ENCODE peak calls at places on chromosomes 13 and 19, in five cellular contexts. Q is NB4; L is left cardiac atrium; Z is fibroblast of pulmonary artery; X is stimulated activated CD8-positive, alpha-beta memory T cell treated with anti-CD3 and anti-CD28 coated beads, Interleukin-15, amount 100 ng/mL, for 24 hours. C is an unnamed sample.
A peak's percentile ranks its signal among the peaks of the same experiment; 100 is the strongest.

GRCh38 chr19:30049844-30050667 is 108.0 kb downstream of the URI1 start:
- DNase-seq in X (no peak), Z (no peak), L (no peak), Q (no peak), C (peak; percentile 49)

GRCh38 chr19:16608290-16608704 is 19.7 kb downstream of the MED26 start:
- DNase-seq in Z (peak; percentile 90), X (no peak), Q (peak; percentile 38), L (no peak), C (peak; percentile 96)

GRCh38 chr19:15437355-15438123 is 12.2 kb downstream of the WIZ start:
- DNase-seq in L (no peak), X (no peak), Q (no peak), Z (peak; percentile 33), C (peak; percentile 37)

GRCh38 chr13:102555914-102556553 is 40.8 kb upstream of the TPP2 start:
- DNase-seq in Q (peak; percentile 59), L (no peak), Z (peak; percentile 45), X (no peak), C (peak; percentile 31)

GRCh38 chr19:11921852-11922495 is 2.9 kb upstream of the ZNF700 start:
- DNase-seq in X (no peak), Q (no peak), L (no peak), Z (peak; percentile 29), C (no peak)

GRCh38 chr19:16611121-16611520 is 16.9 kb downstream of the MED26 start:
- DNase-seq in X (no peak), Q (no peak), L (no peak), Z (no peak), C (no peak)

GRCh38 chr19:11422163-11423068 is 3.3 kb upstream of the RGL3 start:
- DNase-seq in Q (peak; percentile 66), X (peak; percentile 39), L (peak; percentile 86), Z (peak; percentile 61), C (peak; percentile 78)

GRCh38 chr13:85693889-85694511 is 105.2 kb downstream of the SLITRK6 start:
- DNase-seq in Z (no peak), Q (peak; percentile 4), X (no peak), L (no peak), C (peak; percentile 67)

GRCh38 chr19:45467115-45467455 is 711 bp upstream of the FOSB start:
- DNase-seq in Z (no peak), X (no peak), Q (no peak), L (no peak), C (peak; percentile 60)

GRCh38 chr19:35045667-35046300 is 4.3 kb downstream of the HPN start:
- DNase-seq in Q (peak; percentile 62), X (no peak), Z (peak; percentile 32), L (no peak), C (peak; percentile 41)

GRCh38 chr13:113387396-113387795 is 23.5 kb upstream of the GRTP1 start:
- DNase-seq in Z (no peak), Q (no peak), X (no peak), L (no peak), C (no peak)

GRCh38 chr13:44908266-44908665 is 81.0 kb downstream of the NUFIP1 start:
- DNase-seq in X (no peak), Q (no peak), Z (no peak), L (no peak), C (no peak)

GRCh38 chr13:51025245-51025872 is 85.7 kb downstream of the C13orf42 start:
- DNase-seq in L (no peak), Z (no peak), Q (no peak), X (no peak), C (no peak)

GRCh38 chr13:97434417-97435296 is 688 bp downstream of the RAP2A start:
- DNase-seq in Z (peak; percentile 28), X (peak; percentile 13), Q (peak; percentile 62), L (peak; percentile 42), C (peak; percentile 51)

GRCh38 chr19:40762754-40763153 is 11.8 kb downstream of the SNRPA start:
- DNase-seq in Q (peak; percentile 44), L (no peak), Z (no peak), X (no peak), C (no peak)

GRCh38 chr13:27076411-27076810 is 95.2 kb downstream of the USP12 start:
- DNase-seq in X (no peak), Z (peak; percentile 63), Q (no peak), L (no peak), C (no peak)

GRCh38 chr13:110541526-110541920 is 20.0 kb downstream of the RAB20 start:
- DNase-seq in Z (peak; percentile 20), X (no peak), Q (no peak), L (no peak), C (peak; percentile 39)

GRCh38 chr19:42038675-42039074 is 31.3 kb downstream of the GRIK5 start:
- DNase-seq in Q (no peak), L (peak; percentile 71), X (no peak), Z (no peak), C (no peak)

GRCh38 chr19:9586764-9587163 is 2.5 kb upstream of the ZNF121 start:
- DNase-seq in Z (peak; percentile 80), Q (peak; percentile 87), L (peak; percentile 61), X (peak; percentile 38), C (peak; percentile 69)

GRCh38 chr13:20525144-20525600 is 485 bp downstream of the CRYL1 start:
- DNase-seq in Q (no peak), Z (peak; percentile 3), L (peak; percentile 38), X (no peak), C (peak; percentile 20)

GRCh38 chr19:33429891-33430673 is 56.6 kb downstream of the CEBPG start:
- DNase-seq in X (no peak), Q (no peak), L (peak; percentile 12), Z (no peak), C (no peak)

GRCh38 chr13:47908200-47908902 is 92.7 kb downstream of the SUCLA2 start:
- DNase-seq in X (no peak), L (no peak), Q (no peak), Z (peak; percentile 31), C (peak; percentile 24)

GRCh38 chr19:15475169-15475568 is 4.1 kb downstream of the PGLYRP2 start:
- DNase-seq in Z (no peak), L (no peak), X (no peak), Q (no peak), C (no peak)

GRCh38 chr13:30618938-30619289 is 1.2 kb downstream of the USPL1 start:
- DNase-seq in L (no peak), Z (no peak), Q (peak; percentile 34), X (no peak), C (no peak)